ENCODE peak calls at places on chromosomes 12 and 14, in eight cellular contexts. L is left ventricle myocardium inferior, A is pancreas, M is suprapubic skin, K is GM12865, H is fibroblast of mammary gland, D is fibroblast of lung, U is kidney. J is an unnamed sample.

GRCh38 chr12:130576286-130576933 is 139.7 kb downstream of the RIMBP2 start:
- DNase-seq in L (no peak), A (no peak), M (no peak), K (no peak), H (no peak), D (no peak), U (no peak), J (no peak)

GRCh38 chr14:89540830-89541470 is 123.9 kb upstream of the FOXN3 start:
- DNase-seq in L (no peak), A (no peak), M (no peak), K (no peak), H (peak), D (peak), U (no peak), J (no peak)

GRCh38 chr14:57671021-57671420 is 177.4 kb upstream of the CCDC198 start:
- DNase-seq in L (no peak), A (no peak), M (no peak), K (no peak), H (no peak), D (no peak), U (peak), J (no peak)

GRCh38 chr12:42932937-42933336 is 343.4 kb upstream of the PRICKLE1 start:
- DNase-seq in L (no peak), A (no peak), M (no peak), K (no peak), H (no peak), D (no peak), U (no peak), J (no peak)

GRCh38 chr12:98618952-98619351 is 25.5 kb downstream of the SLC25A3 start:
- DNase-seq in L (no peak), A (no peak), M (no peak), K (no peak), H (peak), D (peak), U (no peak), J (no peak)

GRCh38 chr14:70536830-70537229 is 2.0 kb upstream of the ADAM20 start:
- DNase-seq in L (no peak), A (no peak), M (no peak), K (no peak), H (no peak), D (no peak), U (no peak), J (no peak)

GRCh38 chr14:58082491-58083098 is 69.4 kb downstream of the ARMH4 start:
- DNase-seq in L (no peak), A (no peak), M (no peak), K (no peak), H (peak), D (peak), U (no peak), J (peak)

GRCh38 chr12:41967668-41968649 is 176.7 kb downstream of the GXYLT1 start:
- DNase-seq in L (no peak), A (no peak), M (no peak), K (no peak), H (no peak), D (no peak), U (no peak), J (peak)

GRCh38 chr14:68925373-68925772 is 53.7 kb downstream of the ACTN1 start:
- DNase-seq in L (no peak), A (no peak), M (no peak), K (no peak), H (no peak), D (no peak), U (no peak), J (no peak)

GRCh38 chr14:74955229-74955999 is at the start of gene PGF:
- DNase-seq in L (peak), A (peak), M (no peak), K (no peak), H (peak), D (no peak), U (peak), J (no peak)

GRCh38 chr14:52071675-52072074 is 2.8 kb upstream of the NID2 start:
- DNase-seq in L (no peak), A (no peak), M (no peak), K (no peak), H (peak), D (peak), U (no peak), J (no peak)

GRCh38 chr14:104332634-104333270 is 194.4 kb downstream of the KIF26A start:
- DNase-seq in L (no peak), A (peak), M (no peak), K (no peak), H (no peak), D (no peak), U (peak), J (no peak)

GRCh38 chr12:108473400-108474055 is 41.5 kb upstream of the FICD start:
- DNase-seq in L (no peak), A (no peak), M (no peak), K (no peak), H (no peak), D (no peak), U (no peak), J (no peak)

GRCh38 chr12:5497329-5498058 is 65.6 kb downstream of the NTF3 start:
- DNase-seq in L (no peak), A (no peak), M (peak), K (no peak), H (no peak), D (no peak), U (no peak), J (no peak)

GRCh38 chr14:56300495-56300894 is 182.3 kb downstream of the PELI2 start:
- DNase-seq in L (no peak), A (no peak), M (no peak), K (no peak), H (peak), D (peak), U (no peak), J (peak)

GRCh38 chr12:52794479-52795331 is 1.2 kb downstream of the KRT3 start:
- DNase-seq in L (no peak), A (no peak), M (no peak), K (no peak), H (peak), D (no peak), U (no peak), J (no peak)

GRCh38 chr14:67963960-67964359 is 144.4 kb downstream of the RAD51B start:
- DNase-seq in L (no peak), A (no peak), M (no peak), K (no peak), H (no peak), D (no peak), U (no peak), J (no peak)

GRCh38 chr12:114625294-114625851 is 58.6 kb downstream of the TBX3 start:
- DNase-seq in L (no peak), A (no peak), M (no peak), K (peak), H (peak), D (peak), U (no peak), J (peak)

GRCh38 chr12:88501976-88502938 is 78.0 kb downstream of the KITLG start:
- DNase-seq in L (no peak), A (no peak), M (no peak), K (no peak), H (peak), D (peak), U (no peak), J (no peak)

GRCh38 chr12:68980476-68981212 is 47.7 kb upstream of the CPM start:
- DNase-seq in L (no peak), A (no peak), M (no peak), K (no peak), H (no peak), D (no peak), U (no peak), J (no peak)

GRCh38 chr12:84305144-84305543 is 607.5 kb downstream of the SLC6A15 start:
- DNase-seq in L (no peak), A (no peak), M (no peak), K (no peak), H (no peak), D (peak), U (no peak), J (no peak)

GRCh38 chr14:36947362-36947761 is 225.0 kb downstream of the SLC25A21 start:
- DNase-seq in L (no peak), A (no peak), M (no peak), K (no peak), H (no peak), D (no peak), U (no peak), J (no peak)

GRCh38 chr14:32332415-32333116 is 3.5 kb downstream of the AKAP6 start:
- DNase-seq in L (no peak), A (no peak), M (no peak), K (peak), H (no peak), D (no peak), U (no peak), J (no peak)

GRCh38 chr12:77232045-77232444 is 166.7 kb upstream of the E2F7 start:
- DNase-seq in L (no peak), A (no peak), M (no peak), K (no peak), H (peak), D (peak), U (no peak), J (no peak)

GRCh38 chr14:72350215-72350614 is 418.0 kb downstream of the RGS6 start:
- DNase-seq in L (no peak), A (no peak), M (no peak), K (peak), H (no peak), D (no peak), U (no peak), J (no peak)

DNA sequence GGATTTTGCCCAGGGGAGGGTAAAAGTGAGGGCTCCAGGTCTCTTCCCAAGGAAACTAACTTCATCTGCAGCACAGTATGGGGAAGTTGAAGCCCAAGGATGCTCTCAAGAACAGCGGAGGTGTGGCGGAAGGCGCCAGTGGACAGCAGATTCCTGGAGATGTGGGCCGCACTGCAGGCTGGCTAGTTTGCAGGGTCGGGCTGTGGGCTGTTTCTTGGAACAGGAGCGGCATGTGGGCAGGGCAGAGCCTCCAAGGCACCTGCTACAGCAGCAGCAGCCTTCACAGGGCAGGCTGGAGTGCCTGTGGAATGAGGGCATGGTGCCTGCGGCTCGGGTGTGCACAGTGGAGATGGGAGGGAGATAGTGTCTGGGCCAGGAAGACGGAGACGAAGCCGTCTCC is 100.0 kb upstream of the SFSWAP start:
- DNase-seq in L (no peak), A (no peak), M (no peak), K (no peak), H (no peak), D (no peak), U (no peak), J (no peak)
- H3K4me3 ChIP-seq in L (no peak), A (no peak), M (no peak), K (no peak), H (no peak), D (no peak), U (no peak), J (no peak)

GRCh38 chr12:51687142-51687935 is 96.3 kb downstream of the SCN8A start:
- DNase-seq in L (no peak), A (no peak), M (no peak), K (no peak), H (peak), D (peak), U (no peak), J (no peak)
- TF ChIP-seq CTCF in L (no peak), A (no peak), M (no peak), K (no peak), H (no peak), D (no peak), U (no peak), J (no peak)

DNA sequence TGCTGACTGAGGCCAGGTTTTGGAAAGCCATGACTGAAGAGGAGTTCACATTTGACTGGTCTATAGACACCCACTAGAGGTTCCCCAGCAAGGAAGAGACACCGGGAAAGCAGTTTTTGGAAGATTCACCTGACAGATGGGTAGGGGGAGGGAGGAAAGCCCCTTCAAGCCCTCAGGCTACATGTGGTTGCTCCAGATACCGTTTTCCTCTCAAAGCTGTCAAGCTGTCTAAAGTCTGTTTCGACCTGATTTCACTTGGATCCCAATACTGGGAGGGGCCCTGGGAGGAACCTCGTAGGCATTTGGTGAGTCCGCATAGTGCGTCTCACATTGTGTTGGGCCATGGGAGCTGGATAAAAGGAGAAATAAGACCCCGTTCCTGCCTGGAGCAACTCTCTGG is 1.7 kb upstream of the LRP1 start:
- DNase-seq in L (no peak), A (no peak), M (no peak), K (no peak), H (no peak), D (no peak), U (no peak), J (no peak)
- H3K4me3 ChIP-seq in L (peak), A (peak), M (no peak), K (no peak), H (no peak), D (no peak), U (no peak), J (no peak)

GRCh38 chr12:107017042-107017441 is 30.1 kb upstream of the MTERF2 start:
- DNase-seq in L (no peak), A (no peak), M (no peak), K (no peak), H (no peak), D (no peak), U (no peak), J (no peak)

GRCh38 chr12:107012736-107013425 is 25.9 kb upstream of the MTERF2 start:
- DNase-seq in L (no peak), A (no peak), M (no peak), K (no peak), H (no peak), D (no peak), U (no peak), J (no peak)

GRCh38 chr12:107019546-107019945 is 32.6 kb upstream of the MTERF2 start:
- DNase-seq in L (no peak), A (no peak), M (no peak), K (no peak), H (no peak), D (no peak), U (no peak), J (no peak)

GRCh38 chr12:107011519-107011918 is 24.6 kb upstream of the MTERF2 start:
- DNase-seq in L (no peak), A (no peak), M (no peak), K (no peak), H (no peak), D (no peak), U (no peak), J (no peak)

GRCh38 chr12:107014050-107014449 is 27.1 kb upstream of the MTERF2 start:
- DNase-seq in L (no peak), A (no peak), M (no peak), K (peak), H (no peak), D (no peak), U (peak), J (no peak)
- TF ChIP-seq CTCF in L (peak), A (peak), M (no peak), K (no peak), H (no peak), D (no peak), U (peak), J (no peak)

GRCh38 chr14:55152052-55152753 is 23.2 kb downstream of the LGALS3 start:
- DNase-seq in L (no peak), A (no peak), M (no peak), K (no peak), H (peak), D (peak), U (no peak), J (no peak)
- H3K4me3 ChIP-seq in L (no peak), A (no peak), M (no peak), K (no peak), H (no peak), D (no peak), U (no peak), J (no peak)

GRCh38 chr14:88437659-88438058 is 52.2 kb downstream of the SPATA7 start:
- DNase-seq in L (no peak), A (no peak), M (no peak), K (no peak), H (peak), D (peak), U (no peak), J (no peak)
- TF ChIP-seq CTCF in L (no peak), A (no peak), M (no peak), K (no peak), H (peak), D (peak), U (no peak), J (peak)

J was measured in astrocyte of the cerebellum.